ENCODE peak calls at places on chromosomes 2 and 18, in six cellular contexts. A is K562, J is A549, B is IMR-90, N is suprapubic skin, T is spleen. F is an unnamed sample.

GRCh38 chr2:26298638-26299393 is 47.1 kb upstream of the SELENOI start:
- DNase-seq in A (no peak), J (no peak), B (peak; percentile 48), N (no peak), T (peak; percentile 80), F (peak; percentile 47)

GRCh38 chr2:186101603-186102002 is 363.0 kb downstream of the FSIP2 start:
- DNase-seq in A (no peak), J (no peak), B (no peak), N (no peak), T (no peak), F (no peak)

GRCh38 chr2:46073540-46074018 is 223.6 kb upstream of the EPAS1 start:
- DNase-seq in A (no peak), J (peak; percentile 89), B (peak; percentile 97), N (no peak), T (no peak), F (no peak)

GRCh38 chr18:58525517-58525916 is 103.4 kb downstream of the ALPK2 start:
- DNase-seq in A (no peak), J (no peak), B (peak; percentile 84), N (no peak), T (no peak), F (peak; percentile 74)

GRCh38 chr18:5475252-5475651 is 68.5 kb downstream of the EPB41L3 start:
- DNase-seq in A (no peak), J (no peak), B (no peak), N (no peak), T (no peak), F (no peak)

GRCh38 chr2:208373460-208374089 is 33.0 kb upstream of the PTH2R start:
- DNase-seq in A (peak; percentile 45), J (peak; percentile 44), B (peak; percentile 54), N (no peak), T (no peak), F (peak; percentile 33)

GRCh38 chr18:68623342-68623741 is 91.6 kb downstream of the TMX3 start:
- DNase-seq in A (peak; percentile 42), J (peak; percentile 15), B (peak; percentile 84), N (no peak), T (no peak), F (no peak)

GRCh38 chr18:23069481-23069880 is 65.8 kb upstream of the CABLES1 start:
- DNase-seq in A (no peak), J (no peak), B (no peak), N (no peak), T (no peak), F (no peak)

GRCh38 chr2:10700078-10700803 is 10.5 kb upstream of the NOL10 start:
- DNase-seq in A (no peak), J (no peak), B (peak; percentile 31), N (no peak), T (no peak), F (no peak)

GRCh38 chr2:30422437-30422805 is 24.6 kb upstream of the LCLAT1 start:
- DNase-seq in A (peak; percentile 27), J (no peak), B (peak; percentile 42), N (no peak), T (peak; percentile 85), F (no peak)

GRCh38 chr2:17752892-17753802 is 463 bp downstream of the SMC6 start:
- DNase-seq in A (peak; percentile 76), J (peak; percentile 53), B (peak; percentile 34), N (peak; percentile 80), T (no peak), F (peak; percentile 26)

GRCh38 chr18:48711651-48712486 is 173.0 kb downstream of the CTIF start:
- DNase-seq in A (peak; percentile 50), J (peak; percentile 20), B (peak; percentile 49), N (no peak), T (peak; percentile 56), F (no peak)

GRCh38 chr2:195636890-195637289 is 20.1 kb upstream of the SLC39A10 start:
- DNase-seq in A (peak; percentile 46), J (no peak), B (peak; percentile 25), N (no peak), T (no peak), F (no peak)
- H3K4me3 ChIP-seq in A (no peak overlapping the region), J (no peak overlapping the region), B (no peak overlapping the region), N (no peak overlapping the region), T (no peak overlapping the region), F (no peak overlapping the region)

GRCh38 chr2:135633582-135633981 is 102.3 kb downstream of the R3HDM1 start:
- DNase-seq in A (no peak), J (no peak), B (no peak), N (no peak), T (no peak), F (no peak)

GRCh38 chr2:135629520-135629919 is 98.2 kb downstream of the R3HDM1 start:
- DNase-seq in A (no peak), J (no peak), B (no peak), N (no peak), T (no peak), F (no peak)

GRCh38 chr2:135635212-135635835 is 104.0 kb downstream of the R3HDM1 start:
- DNase-seq in A (no peak), J (no peak), B (no peak), N (no peak), T (no peak), F (no peak)

DNA sequence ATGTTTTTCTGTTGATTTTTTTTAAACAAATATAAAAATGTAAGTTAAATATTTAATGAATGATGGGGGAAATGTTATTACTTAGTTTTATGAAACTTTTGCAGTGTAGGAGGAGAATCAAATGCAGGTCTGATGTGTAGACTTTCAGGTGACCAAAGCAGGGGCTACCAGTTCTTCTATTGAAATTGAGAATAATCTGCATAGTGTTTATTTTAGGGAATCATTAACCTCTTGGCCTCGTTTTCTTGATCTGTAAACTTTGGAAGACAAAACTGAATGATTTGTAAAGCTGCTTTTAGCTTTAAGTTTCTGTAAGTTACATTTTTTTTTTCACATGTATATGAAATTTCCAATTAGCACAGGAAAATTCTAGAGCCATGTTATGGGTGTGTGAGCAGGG is 99.2 kb downstream of the R3HDM1 start:
- DNase-seq in A (no peak), J (no peak), B (no peak), N (no peak), T (no peak), F (no peak)
- TF ChIP-seq CTCF in A (no peak), J (no peak), B (no peak), N (no peak), T (no peak), F (no peak)

GRCh38 chr2:24269270-24269669 is 91.1 kb downstream of the ITSN2 start:
- DNase-seq in A (no peak), J (peak; percentile 26), B (peak; percentile 26), N (no peak), T (no peak), F (no peak)
- TF ChIP-seq POLR2A in A (no peak), J (no peak), B (no peak), N (no peak), T (no peak), F (no peak)

GRCh38 chr2:85577063-85577385 is 362 bp upstream of the VAMP8 start:
- DNase-seq in A (no peak), J (no peak), B (no peak), N (no peak), T (no peak), F (no peak)
- H3K4me3 ChIP-seq in A (peak overlapping the region; percentile 48), J (no peak overlapping the region), B (no peak overlapping the region), N (peak overlapping the region; percentile 56), T (peak overlapping the region; percentile 73), F (no peak overlapping the region)

GRCh38 chr18:77054606-77055428 is 77.8 kb downstream of the MBP start:
- DNase-seq in A (peak; percentile 47), J (peak; percentile 66), B (peak; percentile 93), N (peak; percentile 91), T (peak; percentile 97), F (peak; percentile 79)
- TF ChIP-seq CTCF in A (peak; percentile 62), J (peak; percentile 57), B (peak; percentile 97), N (peak; percentile 49), T (peak; percentile 62), F (no peak)

GRCh38 chr2:230668939-230669303 is 43.7 kb upstream of the CAB39 start:
- DNase-seq in A (no peak), J (no peak), B (no peak), N (no peak), T (no peak), F (no peak)

GRCh38 chr2:230666885-230667712 is 45.5 kb upstream of the CAB39 start:
- DNase-seq in A (peak; percentile 55), J (no peak), B (peak; percentile 69), N (no peak), T (no peak), F (no peak)

GRCh38 chr2:230669386-230669935 is 43.2 kb upstream of the CAB39 start:
- DNase-seq in A (no peak), J (no peak), B (no peak), N (no peak), T (no peak), F (no peak)

GRCh38 chr2:230666446-230666845 is 46.2 kb upstream of the CAB39 start:
- DNase-seq in A (no peak), J (no peak), B (no peak), N (no peak), T (no peak), F (no peak)

GRCh38 chr2:230668184-230668938 is 44.3 kb upstream of the CAB39 start:
- DNase-seq in A (no peak), J (no peak), B (peak; percentile 74), N (no peak), T (peak; percentile 85), F (no peak)
- TF ChIP-seq POLR2A in A (no peak), J (no peak), B (no peak), N (no peak), T (no peak), F (no peak)

GRCh38 chr2:160428425-160428763 is 65.2 kb downstream of the RBMS1 start:
- DNase-seq in A (no peak), J (no peak), B (no peak), N (no peak), T (no peak), F (no peak)
- H3K4me3 ChIP-seq in A (no peak overlapping the region), J (no peak overlapping the region), B (no peak overlapping the region), N (no peak overlapping the region), T (peak overlapping the region; percentile 54), F (no peak overlapping the region)

GRCh38 chr2:231685349-231686191 is 22.8 kb upstream of the PTMA start:
- DNase-seq in A (no peak), J (no peak), B (no peak), N (no peak), T (peak; percentile 64), F (no peak)
- TF ChIP-seq CTCF in A (peak; percentile 16), J (peak; percentile 5), B (no peak), N (no peak), T (no peak), F (no peak)

F was measured in lower leg skin.